ENCODE peak calls at places on chromosomes 12 and 14, in four cellular contexts. One of them, this sample, is unnamed.
A peak's percentile ranks its signal among the peaks of the same experiment; 100 is the strongest.

GRCh38 chr14:91997492-91997891 is 42.4 kb downstream of the TRIP11 start:
- DNase-seq in naive thymus-derived CD8-positive, alpha-beta T cell: no peak
- DNase-seq in transverse colon: no peak
- DNase-seq in hypothalamus: no peak
- DNase-seq in this sample: no peak

GRCh38 chr12:26821212-26821701 is 11.7 kb downstream of the ITPR2 start:
- DNase-seq in naive thymus-derived CD8-positive, alpha-beta T cell: no peak
- DNase-seq in transverse colon: no peak
- DNase-seq in hypothalamus: no peak
- DNase-seq in this sample: no peak

GRCh38 chr12:79884401-79885006 is 50.4 kb downstream of the PPP1R12A start:
- DNase-seq in naive thymus-derived CD8-positive, alpha-beta T cell: no peak
- DNase-seq in transverse colon: no peak
- DNase-seq in hypothalamus: no peak
- DNase-seq in this sample: no peak

GRCh38 chr14:100717371-100717770 is 9.3 kb upstream of the DLK1 start:
- DNase-seq in naive thymus-derived CD8-positive, alpha-beta T cell: no peak
- DNase-seq in transverse colon: no peak
- DNase-seq in hypothalamus: no peak
- DNase-seq in this sample: no peak

GRCh38 chr12:41795066-41795465 is 349.6 kb downstream of the GXYLT1 start:
- DNase-seq in naive thymus-derived CD8-positive, alpha-beta T cell: no peak
- DNase-seq in transverse colon: no peak
- DNase-seq in hypothalamus: no peak
- DNase-seq in this sample: no peak

GRCh38 chr12:46260153-46260912 is 8.5 kb downstream of the SLC38A1 start:
- DNase-seq in naive thymus-derived CD8-positive, alpha-beta T cell: no peak
- DNase-seq in transverse colon: no peak
- DNase-seq in hypothalamus: no peak
- DNase-seq in this sample: no peak

GRCh38 chr14:32508281-32508680 is 179.2 kb downstream of the AKAP6 start:
- DNase-seq in naive thymus-derived CD8-positive, alpha-beta T cell: no peak
- DNase-seq in transverse colon: no peak
- DNase-seq in hypothalamus: no peak
- DNase-seq in this sample: no peak

GRCh38 chr12:47396902-47397663 is 308.7 kb downstream of the RPAP3 start:
- DNase-seq in naive thymus-derived CD8-positive, alpha-beta T cell: no peak
- DNase-seq in transverse colon: no peak
- DNase-seq in hypothalamus: no peak
- DNase-seq in this sample: no peak

GRCh38 chr14:72420749-72421452 is 473.0 kb downstream of the DPF3 start:
- DNase-seq in naive thymus-derived CD8-positive, alpha-beta T cell: peak; percentile 45
- DNase-seq in transverse colon: peak; percentile 74
- DNase-seq in hypothalamus: no peak
- DNase-seq in this sample: no peak

GRCh38 chr12:68854554-68854953 is 46.6 kb downstream of the MDM2 start:
- DNase-seq in naive thymus-derived CD8-positive, alpha-beta T cell: no peak
- DNase-seq in transverse colon: no peak
- DNase-seq in hypothalamus: no peak
- DNase-seq in this sample: no peak

GRCh38 chr14:50095895-50096294 is 20.5 kb downstream of the VCPKMT start:
- DNase-seq in naive thymus-derived CD8-positive, alpha-beta T cell: no peak
- DNase-seq in transverse colon: no peak
- DNase-seq in hypothalamus: no peak
- DNase-seq in this sample: no peak

GRCh38 chr14:37230551-37231194 is 32.9 kb downstream of the MIPOL1 start:
- DNase-seq in naive thymus-derived CD8-positive, alpha-beta T cell: no peak
- DNase-seq in transverse colon: no peak
- DNase-seq in hypothalamus: no peak
- DNase-seq in this sample: no peak

GRCh38 chr14:74952697-74953484 is 2.5 kb downstream of the PGF start:
- DNase-seq in naive thymus-derived CD8-positive, alpha-beta T cell: no peak
- DNase-seq in transverse colon: no peak
- DNase-seq in hypothalamus: no peak
- DNase-seq in this sample: no peak

GRCh38 chr14:85617799-85618198 is 87.9 kb downstream of the FLRT2 start:
- DNase-seq in naive thymus-derived CD8-positive, alpha-beta T cell: no peak
- DNase-seq in transverse colon: no peak
- DNase-seq in hypothalamus: no peak
- DNase-seq in this sample: no peak

GRCh38 chr14:88835661-88836060 is 11.2 kb downstream of the TTC8 start:
- DNase-seq in naive thymus-derived CD8-positive, alpha-beta T cell: no peak
- DNase-seq in transverse colon: no peak
- DNase-seq in hypothalamus: no peak
- DNase-seq in this sample: no peak

GRCh38 chr12:81668475-81668874 is 90.7 kb downstream of the PPFIA2 start:
- DNase-seq in naive thymus-derived CD8-positive, alpha-beta T cell: no peak
- DNase-seq in transverse colon: no peak
- DNase-seq in hypothalamus: peak; percentile 0
- DNase-seq in this sample: no peak

GRCh38 chr14:68509188-68509953 is 283.5 kb downstream of the ZFP36L1 start:
- DNase-seq in naive thymus-derived CD8-positive, alpha-beta T cell: no peak
- DNase-seq in transverse colon: no peak
- DNase-seq in hypothalamus: no peak
- DNase-seq in this sample: no peak

GRCh38 chr12:88922816-88923215 is 342.5 kb upstream of the KITLG start:
- DNase-seq in naive thymus-derived CD8-positive, alpha-beta T cell: no peak
- DNase-seq in transverse colon: no peak
- DNase-seq in hypothalamus: no peak
- DNase-seq in this sample: no peak

GRCh38 chr14:32004300-32004699 is 72.8 kb upstream of the ARHGAP5 start:
- DNase-seq in naive thymus-derived CD8-positive, alpha-beta T cell: no peak
- DNase-seq in transverse colon: no peak
- DNase-seq in hypothalamus: no peak
- DNase-seq in this sample: no peak

GRCh38 chr12:104626069-104626690 is 169.4 kb downstream of the CHST11 start:
- DNase-seq in naive thymus-derived CD8-positive, alpha-beta T cell: no peak
- DNase-seq in transverse colon: no peak
- DNase-seq in hypothalamus: no peak
- DNase-seq in this sample: no peak

GRCh38 chr12:2797721-2798418 is 3.1 kb downstream of the FKBP4 start:
- DNase-seq in naive thymus-derived CD8-positive, alpha-beta T cell: no peak
- DNase-seq in transverse colon: no peak
- DNase-seq in hypothalamus: no peak
- DNase-seq in this sample: no peak

GRCh38 chr14:37142835-37143499 is 29.4 kb downstream of the SLC25A21 start:
- DNase-seq in naive thymus-derived CD8-positive, alpha-beta T cell: no peak
- DNase-seq in transverse colon: no peak
- DNase-seq in hypothalamus: no peak
- DNase-seq in this sample: no peak

GRCh38 chr14:58465425-58465824 is 37.9 kb downstream of the KIAA0586 start:
- DNase-seq in naive thymus-derived CD8-positive, alpha-beta T cell: no peak
- DNase-seq in transverse colon: no peak
- DNase-seq in hypothalamus: no peak
- DNase-seq in this sample: no peak

GRCh38 chr12:30985814-30986452 is 59.4 kb downstream of the TSPAN11 start:
- DNase-seq in naive thymus-derived CD8-positive, alpha-beta T cell: no peak
- DNase-seq in transverse colon: peak; percentile 23
- DNase-seq in hypothalamus: no peak
- DNase-seq in this sample: no peak

This sample was measured in caudate nucleus.